ENCODE peak calls at places on chromosome 3, in six cellular contexts. One of them, this sample, is unnamed.

GRCh38 chr3:96814581-96815567 is at the start of gene EPHA6:
- DNase-seq in cardiac muscle cell: peak
- DNase-seq in CD8-positive, alpha-beta T cell: no peak
- DNase-seq in brain microvascular endothelial cell: no peak
- DNase-seq in tibial artery: peak
- DNase-seq in dorsolateral prefrontal cortex: peak
- DNase-seq in this sample: no peak

GRCh38 chr3:177516130-177517011 is 319.1 kb upstream of the TBL1XR1 start:
- DNase-seq in cardiac muscle cell: no peak
- DNase-seq in CD8-positive, alpha-beta T cell: no peak
- DNase-seq in brain microvascular endothelial cell: peak
- DNase-seq in tibial artery: no peak
- DNase-seq in dorsolateral prefrontal cortex: peak
- DNase-seq in this sample: peak

GRCh38 chr3:32045091-32045964 is 61.1 kb upstream of the GPD1L start:
- DNase-seq in cardiac muscle cell: peak
- DNase-seq in CD8-positive, alpha-beta T cell: no peak
- DNase-seq in brain microvascular endothelial cell: no peak
- DNase-seq in tibial artery: no peak
- DNase-seq in dorsolateral prefrontal cortex: peak
- DNase-seq in this sample: peak

GRCh38 chr3:98734737-98735136 is 28.4 kb upstream of the ST3GAL6 start:
- DNase-seq in cardiac muscle cell: no peak
- DNase-seq in CD8-positive, alpha-beta T cell: no peak
- DNase-seq in brain microvascular endothelial cell: peak
- DNase-seq in tibial artery: no peak
- DNase-seq in dorsolateral prefrontal cortex: peak
- DNase-seq in this sample: peak

GRCh38 chr3:123788706-123789105 is 95.4 kb downstream of the MYLK start:
- DNase-seq in cardiac muscle cell: no peak
- DNase-seq in CD8-positive, alpha-beta T cell: no peak
- DNase-seq in brain microvascular endothelial cell: peak
- DNase-seq in tibial artery: no peak
- DNase-seq in dorsolateral prefrontal cortex: no peak
- DNase-seq in this sample: no peak

GRCh38 chr3:122149228-122149627 is 34.2 kb upstream of the CASR start:
- DNase-seq in cardiac muscle cell: no peak
- DNase-seq in CD8-positive, alpha-beta T cell: no peak
- DNase-seq in brain microvascular endothelial cell: no peak
- DNase-seq in tibial artery: no peak
- DNase-seq in dorsolateral prefrontal cortex: no peak
- DNase-seq in this sample: no peak

GRCh38 chr3:56819016-56819809 is 17.5 kb upstream of the ARHGEF3 start:
- DNase-seq in cardiac muscle cell: no peak
- DNase-seq in CD8-positive, alpha-beta T cell: no peak
- DNase-seq in brain microvascular endothelial cell: no peak
- DNase-seq in tibial artery: no peak
- DNase-seq in dorsolateral prefrontal cortex: no peak
- DNase-seq in this sample: peak

GRCh38 chr3:177150970-177151627 is 46.2 kb downstream of the TBL1XR1 start:
- DNase-seq in cardiac muscle cell: peak
- DNase-seq in CD8-positive, alpha-beta T cell: no peak
- DNase-seq in brain microvascular endothelial cell: peak
- DNase-seq in tibial artery: no peak
- DNase-seq in dorsolateral prefrontal cortex: no peak
- DNase-seq in this sample: peak

GRCh38 chr3:31077021-31077601 is 182.7 kb upstream of the GADL1 start:
- DNase-seq in cardiac muscle cell: no peak
- DNase-seq in CD8-positive, alpha-beta T cell: no peak
- DNase-seq in brain microvascular endothelial cell: peak
- DNase-seq in tibial artery: no peak
- DNase-seq in dorsolateral prefrontal cortex: no peak
- DNase-seq in this sample: peak

GRCh38 chr3:167978071-167978470 is 117.7 kb downstream of the GOLIM4 start:
- DNase-seq in cardiac muscle cell: no peak
- DNase-seq in CD8-positive, alpha-beta T cell: no peak
- DNase-seq in brain microvascular endothelial cell: peak
- DNase-seq in tibial artery: no peak
- DNase-seq in dorsolateral prefrontal cortex: no peak
- DNase-seq in this sample: no peak

GRCh38 chr3:158095302-158095997 is 10.8 kb downstream of the SHOX2 start:
- DNase-seq in cardiac muscle cell: no peak
- DNase-seq in CD8-positive, alpha-beta T cell: no peak
- DNase-seq in brain microvascular endothelial cell: no peak
- DNase-seq in tibial artery: no peak
- DNase-seq in dorsolateral prefrontal cortex: no peak
- DNase-seq in this sample: no peak

GRCh38 chr3:156751461-156752025 is 74.6 kb upstream of the LEKR1 start:
- DNase-seq in cardiac muscle cell: peak
- DNase-seq in CD8-positive, alpha-beta T cell: no peak
- DNase-seq in brain microvascular endothelial cell: peak
- DNase-seq in tibial artery: no peak
- DNase-seq in dorsolateral prefrontal cortex: no peak
- DNase-seq in this sample: peak

GRCh38 chr3:173465112-173465511 is 67.6 kb downstream of the NLGN1 start:
- DNase-seq in cardiac muscle cell: no peak
- DNase-seq in CD8-positive, alpha-beta T cell: no peak
- DNase-seq in brain microvascular endothelial cell: peak
- DNase-seq in tibial artery: no peak
- DNase-seq in dorsolateral prefrontal cortex: no peak
- DNase-seq in this sample: peak

GRCh38 chr3:94234177-94234788 is 171.4 kb downstream of the NSUN3 start:
- DNase-seq in cardiac muscle cell: peak
- DNase-seq in CD8-positive, alpha-beta T cell: no peak
- DNase-seq in brain microvascular endothelial cell: peak
- DNase-seq in tibial artery: no peak
- DNase-seq in dorsolateral prefrontal cortex: peak
- DNase-seq in this sample: peak

GRCh38 chr3:165339753-165340152 is 143.6 kb upstream of the SLITRK3 start:
- DNase-seq in cardiac muscle cell: peak
- DNase-seq in CD8-positive, alpha-beta T cell: no peak
- DNase-seq in brain microvascular endothelial cell: peak
- DNase-seq in tibial artery: no peak
- DNase-seq in dorsolateral prefrontal cortex: no peak
- DNase-seq in this sample: peak

GRCh38 chr3:29140706-29141105 is 140.2 kb upstream of the RBMS3 start:
- DNase-seq in cardiac muscle cell: peak
- DNase-seq in CD8-positive, alpha-beta T cell: no peak
- DNase-seq in brain microvascular endothelial cell: peak
- DNase-seq in tibial artery: no peak
- DNase-seq in dorsolateral prefrontal cortex: no peak
- DNase-seq in this sample: no peak

GRCh38 chr3:117788086-117788485 is 1078.5 kb downstream of the TUSC7 start:
- DNase-seq in cardiac muscle cell: no peak
- DNase-seq in CD8-positive, alpha-beta T cell: no peak
- DNase-seq in brain microvascular endothelial cell: peak
- DNase-seq in tibial artery: peak
- DNase-seq in dorsolateral prefrontal cortex: no peak
- DNase-seq in this sample: peak

GRCh38 chr3:122727279-122727678 is 46.6 kb downstream of the PARP14 start:
- DNase-seq in cardiac muscle cell: no peak
- DNase-seq in CD8-positive, alpha-beta T cell: no peak
- DNase-seq in brain microvascular endothelial cell: no peak
- DNase-seq in tibial artery: no peak
- DNase-seq in dorsolateral prefrontal cortex: no peak
- DNase-seq in this sample: no peak

GRCh38 chr3:50674349-50675178 is at the start of gene DOCK3:
- DNase-seq in cardiac muscle cell: peak
- DNase-seq in CD8-positive, alpha-beta T cell: peak
- DNase-seq in brain microvascular endothelial cell: no peak
- DNase-seq in tibial artery: peak
- DNase-seq in dorsolateral prefrontal cortex: peak
- DNase-seq in this sample: peak

GRCh38 chr3:64456674-64457073 is 231.1 kb downstream of the ADAMTS9 start:
- DNase-seq in cardiac muscle cell: no peak
- DNase-seq in CD8-positive, alpha-beta T cell: no peak
- DNase-seq in brain microvascular endothelial cell: no peak
- DNase-seq in tibial artery: no peak
- DNase-seq in dorsolateral prefrontal cortex: no peak
- DNase-seq in this sample: no peak

GRCh38 chr3:65596511-65597224 is 442.1 kb downstream of the MAGI1 start:
- DNase-seq in cardiac muscle cell: peak
- DNase-seq in CD8-positive, alpha-beta T cell: no peak
- DNase-seq in brain microvascular endothelial cell: no peak
- DNase-seq in tibial artery: no peak
- DNase-seq in dorsolateral prefrontal cortex: peak
- DNase-seq in this sample: no peak

GRCh38 chr3:170585008-170585936 is 603 bp downstream of the SLC7A14 start:
- DNase-seq in cardiac muscle cell: peak
- DNase-seq in CD8-positive, alpha-beta T cell: no peak
- DNase-seq in brain microvascular endothelial cell: no peak
- DNase-seq in tibial artery: no peak
- DNase-seq in dorsolateral prefrontal cortex: peak
- DNase-seq in this sample: no peak

GRCh38 chr3:188123170-188123920 is 30.6 kb upstream of the LPP start:
- DNase-seq in cardiac muscle cell: no peak
- DNase-seq in CD8-positive, alpha-beta T cell: no peak
- DNase-seq in brain microvascular endothelial cell: no peak
- DNase-seq in tibial artery: no peak
- DNase-seq in dorsolateral prefrontal cortex: no peak
- DNase-seq in this sample: peak

GRCh38 chr3:44208086-44208485 is 33.6 kb upstream of the TOPAZ1 start:
- DNase-seq in cardiac muscle cell: no peak
- DNase-seq in CD8-positive, alpha-beta T cell: no peak
- DNase-seq in brain microvascular endothelial cell: no peak
- DNase-seq in tibial artery: no peak
- DNase-seq in dorsolateral prefrontal cortex: no peak
- DNase-seq in this sample: no peak

GRCh38 chr3:73530030-73530411 is 94.7 kb downstream of the PDZRN3 start:
- DNase-seq in cardiac muscle cell: no peak
- DNase-seq in CD8-positive, alpha-beta T cell: no peak
- DNase-seq in brain microvascular endothelial cell: peak
- DNase-seq in tibial artery: no peak
- DNase-seq in dorsolateral prefrontal cortex: no peak
- DNase-seq in this sample: peak

GRCh38 chr3:168034152-168034928 is 61.4 kb downstream of the GOLIM4 start:
- DNase-seq in cardiac muscle cell: peak
- DNase-seq in CD8-positive, alpha-beta T cell: no peak
- DNase-seq in brain microvascular endothelial cell: peak
- DNase-seq in tibial artery: no peak
- DNase-seq in dorsolateral prefrontal cortex: no peak
- DNase-seq in this sample: peak

GRCh38 chr3:86787091-86787490 is 203.9 kb downstream of the VGLL3 start:
- DNase-seq in cardiac muscle cell: no peak
- DNase-seq in CD8-positive, alpha-beta T cell: no peak
- DNase-seq in brain microvascular endothelial cell: peak
- DNase-seq in tibial artery: no peak
- DNase-seq in dorsolateral prefrontal cortex: no peak
- DNase-seq in this sample: peak

GRCh38 chr3:11699083-11699427 is 55.3 kb upstream of the VGLL4 start:
- DNase-seq in cardiac muscle cell: no peak
- DNase-seq in CD8-positive, alpha-beta T cell: no peak
- DNase-seq in brain microvascular endothelial cell: no peak
- DNase-seq in tibial artery: no peak
- DNase-seq in dorsolateral prefrontal cortex: no peak
- DNase-seq in this sample: peak

GRCh38 chr3:162034368-162034767 is 537.8 kb downstream of the OTOL1 start:
- DNase-seq in cardiac muscle cell: no peak
- DNase-seq in CD8-positive, alpha-beta T cell: no peak
- DNase-seq in brain microvascular endothelial cell: peak
- DNase-seq in tibial artery: no peak
- DNase-seq in dorsolateral prefrontal cortex: no peak
- DNase-seq in this sample: peak

GRCh38 chr3:151412989-151413388 is 28.4 kb upstream of the P2RY12 start:
- DNase-seq in cardiac muscle cell: no peak
- DNase-seq in CD8-positive, alpha-beta T cell: no peak
- DNase-seq in brain microvascular endothelial cell: no peak
- DNase-seq in tibial artery: no peak
- DNase-seq in dorsolateral prefrontal cortex: no peak
- DNase-seq in this sample: no peak

GRCh38 chr3:179819379-179819778 is 166.5 kb downstream of the USP13 start:
- DNase-seq in cardiac muscle cell: no peak
- DNase-seq in CD8-positive, alpha-beta T cell: no peak
- DNase-seq in brain microvascular endothelial cell: no peak
- DNase-seq in tibial artery: no peak
- DNase-seq in dorsolateral prefrontal cortex: no peak
- DNase-seq in this sample: peak
- TF ChIP-seq CTCF in cardiac muscle cell: no peak
- TF ChIP-seq CTCF in CD8-positive, alpha-beta T cell: no peak
- TF ChIP-seq CTCF in brain microvascular endothelial cell: no peak
- TF ChIP-seq CTCF in tibial artery: no peak
- TF ChIP-seq CTCF in dorsolateral prefrontal cortex: no peak
- TF ChIP-seq CTCF in this sample: no peak

GRCh38 chr3:9204253-9205005 is 45.0 kb downstream of the SRGAP3 start:
- DNase-seq in cardiac muscle cell: peak
- DNase-seq in CD8-positive, alpha-beta T cell: no peak
- DNase-seq in brain microvascular endothelial cell: no peak
- DNase-seq in tibial artery: no peak
- DNase-seq in dorsolateral prefrontal cortex: peak
- DNase-seq in this sample: no peak
- H3K4me3 ChIP-seq in cardiac muscle cell: no peak
- H3K4me3 ChIP-seq in CD8-positive, alpha-beta T cell: no peak
- H3K4me3 ChIP-seq in brain microvascular endothelial cell: no peak
- H3K4me3 ChIP-seq in tibial artery: no peak
- H3K4me3 ChIP-seq in dorsolateral prefrontal cortex: peak
- H3K4me3 ChIP-seq in this sample: no peak

DNA sequence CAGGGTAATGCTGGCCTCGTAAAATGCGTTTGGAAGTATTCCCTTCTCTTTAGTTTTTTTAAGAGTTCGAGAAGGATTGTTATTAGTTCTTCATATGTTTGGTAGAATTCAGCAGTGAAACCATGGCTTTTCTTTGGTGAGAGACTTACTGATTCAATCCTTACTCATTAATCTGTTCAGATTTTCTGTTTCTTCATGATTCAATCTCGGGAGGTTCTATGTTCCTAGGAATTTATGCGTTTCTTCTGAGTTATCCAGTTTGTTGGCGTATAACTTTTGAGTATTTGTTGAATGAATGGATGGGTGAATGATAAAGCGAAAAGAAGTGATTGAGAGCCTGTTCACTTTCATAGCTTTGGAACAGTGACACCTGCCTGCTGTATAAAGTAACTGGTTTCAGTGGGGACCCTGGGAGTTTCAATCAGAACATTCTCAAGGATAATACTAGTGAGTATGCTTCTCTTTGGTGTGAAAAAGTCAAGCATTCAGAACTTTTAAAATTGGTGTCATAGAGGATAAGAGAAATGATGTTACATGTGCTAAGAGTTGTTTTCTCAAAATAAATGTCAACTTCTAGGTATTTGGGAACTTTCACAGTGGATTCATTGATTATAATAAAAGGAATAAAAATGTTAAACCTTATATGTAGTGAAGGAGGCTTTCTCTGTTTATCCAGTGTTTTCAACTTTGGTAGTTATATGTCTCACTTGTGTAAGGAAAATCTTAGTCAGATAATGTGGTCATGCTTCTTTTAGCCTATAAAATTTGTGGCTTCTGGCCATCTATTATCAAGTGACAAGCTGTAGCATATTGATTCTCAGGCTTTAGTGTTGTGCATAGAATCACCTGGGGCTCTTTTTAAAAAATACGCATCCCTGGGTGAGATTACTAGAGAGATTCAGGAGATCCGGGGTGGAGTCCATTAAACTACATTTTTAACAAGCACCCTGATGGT is 11.7 kb downstream of the LRCH3 start:
- DNase-seq in cardiac muscle cell: no peak
- DNase-seq in CD8-positive, alpha-beta T cell: no peak
- DNase-seq in brain microvascular endothelial cell: no peak
- DNase-seq in tibial artery: no peak
- DNase-seq in dorsolateral prefrontal cortex: no peak
- DNase-seq in this sample: no peak
- TF ChIP-seq CTCF in cardiac muscle cell: no peak
- TF ChIP-seq CTCF in CD8-positive, alpha-beta T cell: peak
- TF ChIP-seq CTCF in brain microvascular endothelial cell: peak
- TF ChIP-seq CTCF in tibial artery: no peak
- TF ChIP-seq CTCF in dorsolateral prefrontal cortex: no peak
- TF ChIP-seq CTCF in this sample: peak

GRCh38 chr3:59128685-59129084 is 78.9 kb upstream of the CFAP20DC start:
- DNase-seq in cardiac muscle cell: no peak
- DNase-seq in CD8-positive, alpha-beta T cell: no peak
- DNase-seq in brain microvascular endothelial cell: no peak
- DNase-seq in tibial artery: no peak
- DNase-seq in dorsolateral prefrontal cortex: no peak
- DNase-seq in this sample: no peak
- H3K4me3 ChIP-seq in cardiac muscle cell: no peak
- H3K4me3 ChIP-seq in CD8-positive, alpha-beta T cell: no peak
- H3K4me3 ChIP-seq in brain microvascular endothelial cell: no peak
- H3K4me3 ChIP-seq in tibial artery: no peak
- H3K4me3 ChIP-seq in dorsolateral prefrontal cortex: no peak
- H3K4me3 ChIP-seq in this sample: no peak

This sample was measured in cardiac fibroblast.